ENCODE peak calls at places on chromosomes 13 and 19, in four cellular contexts. Y is AG04450; Z is CD8-positive, alpha-beta T cell; J is GM23338. Q is an unnamed sample.

GRCh38 chr13:44273991-44274810 is 99.4 kb upstream of the SERP2 start:
- DNase-seq in Y (peak; percentile 45), Z (peak; percentile 6), J (no peak), Q (no peak)

GRCh38 chr13:94300401-94300800 is 179.1 kb downstream of the DCT start:
- DNase-seq in Y (no peak), Z (no peak), J (no peak), Q (no peak)

GRCh38 chr19:31289381-31289880 is 59.8 kb downstream of the TSHZ3 start:
- DNase-seq in Y (no peak), Z (no peak), J (no peak), Q (peak; percentile 51)

GRCh38 chr13:67296511-67296910 is 66.4 kb upstream of the PCDH9 start:
- DNase-seq in Y (no peak), Z (no peak), J (no peak), Q (no peak)

GRCh38 chr19:1861599-1862031 is 1.8 kb downstream of the KLF16 start:
- DNase-seq in Y (no peak), Z (no peak), J (no peak), Q (no peak)

GRCh38 chr13:76216729-76217128 is 580.6 kb downstream of the LMO7 start:
- DNase-seq in Y (no peak), Z (no peak), J (no peak), Q (no peak)

GRCh38 chr13:39385621-39386231 is 217.3 kb downstream of the LHFPL6 start:
- DNase-seq in Y (no peak), Z (no peak), J (peak; percentile 96), Q (no peak)

GRCh38 chr19:2700660-2701360 is 1.7 kb downstream of the GNG7 start:
- DNase-seq in Y (no peak), Z (no peak), J (peak; percentile 53), Q (no peak)

GRCh38 chr19:19461671-19462622 is 53.4 kb downstream of the TSSK6 start:
- DNase-seq in Y (no peak), Z (no peak), J (peak; percentile 90), Q (peak; percentile 75)

GRCh38 chr19:1026189-1027019 is at the start of gene CNN2:
- DNase-seq in Y (no peak), Z (peak; percentile 63), J (peak; percentile 93), Q (peak; percentile 93)

GRCh38 chr19:57560049-57560491 is 407 bp upstream of the ZNF550 start:
- DNase-seq in Y (peak; percentile 16), Z (no peak), J (no peak), Q (no peak)
- H3K27ac ChIP-seq in Y (peak overlapping the region; percentile 81), Z (peak overlapping the region; percentile 70), J (no peak overlapping the region), Q (peak overlapping the region; percentile 51)

DNA sequence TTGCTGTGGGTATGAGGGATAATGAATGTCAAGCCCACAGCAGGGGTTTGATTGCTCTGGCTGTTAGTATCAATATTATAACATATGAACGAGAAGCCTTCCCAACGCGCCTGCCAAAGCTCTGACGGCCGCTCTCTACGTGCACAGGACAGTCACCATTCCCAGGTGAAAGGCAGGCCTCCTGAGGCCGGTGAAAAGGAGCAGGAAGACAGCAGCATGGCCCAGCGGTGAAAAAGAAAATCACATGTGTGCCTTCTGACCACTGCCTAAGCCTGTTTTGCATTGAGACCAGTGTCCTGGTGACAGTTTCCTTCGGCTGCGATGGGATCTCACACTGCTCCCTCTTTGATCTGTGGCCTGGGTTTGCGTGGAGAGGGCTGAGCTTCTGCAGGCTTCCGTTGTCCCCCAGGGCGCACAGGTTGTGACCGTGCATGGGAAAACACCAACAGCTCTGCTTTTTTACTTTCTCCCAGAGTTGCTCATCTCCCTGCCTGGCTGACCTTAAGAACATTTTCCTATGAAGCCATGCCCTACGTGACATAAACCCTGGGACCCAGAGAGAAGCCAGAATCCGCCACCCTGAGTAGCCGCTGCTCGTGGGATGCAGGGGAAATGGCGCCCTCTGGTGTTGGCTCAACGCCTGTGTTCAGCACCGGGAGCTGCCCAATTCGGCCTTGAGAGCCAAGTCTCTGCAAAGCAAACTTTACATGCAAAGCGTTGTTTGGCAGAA is 112.0 kb upstream of the GPR12 start:
- DNase-seq in Y (no peak), Z (peak; percentile 14), J (peak; percentile 91), Q (no peak)
- TF ChIP-seq CTCF in Y (peak; percentile 69), Z (peak; percentile 29), J (peak; percentile 96), Q (peak; percentile 57)

GRCh38 chr19:17081672-17082630 is 6.4 kb downstream of the MYO9B start:
- DNase-seq in Y (no peak), Z (no peak), J (no peak), Q (no peak)
- H3K27ac ChIP-seq in Y (no peak overlapping the region), Z (no peak overlapping the region), J (no peak overlapping the region), Q (peak overlapping the region; percentile 42)

GRCh38 chr13:41651413-41652068 is 194.2 kb downstream of the RGCC start:
- DNase-seq in Y (no peak), Z (no peak), J (no peak), Q (no peak)
- TF ChIP-seq CTCF in Y (no peak), Z (no peak), J (no peak), Q (no peak)

DNA sequence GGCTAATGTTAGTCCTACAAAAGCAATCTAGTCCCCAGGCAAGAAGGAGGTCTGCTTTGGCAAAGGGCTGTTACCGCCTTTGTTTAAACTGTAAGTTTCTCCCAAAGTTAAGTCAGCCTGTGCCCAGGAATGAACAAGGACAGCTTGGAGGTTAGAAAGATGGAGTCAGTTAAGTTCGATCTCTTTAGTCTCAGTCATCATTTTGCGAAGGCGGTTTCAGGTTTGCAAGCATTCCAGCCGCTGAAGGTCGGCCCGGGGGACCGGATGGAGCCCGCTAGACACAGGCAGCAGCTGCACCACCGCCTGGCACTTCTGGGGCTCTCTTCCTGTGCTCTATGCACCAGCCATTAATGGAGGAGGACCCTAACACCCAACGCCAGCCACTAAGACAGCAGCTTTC is 91.3 kb downstream of the STK24 start:
- DNase-seq in Y (no peak), Z (no peak), J (no peak), Q (no peak)
- H3K27ac ChIP-seq in Y (peak overlapping the region; percentile 92), Z (no peak overlapping the region), J (peak overlapping the region; percentile 92), Q (peak overlapping the region; percentile 77)

GRCh38 chr19:51800849-51801244 is 5.9 kb downstream of the FPR3 start:
- DNase-seq in Y (no peak), Z (no peak), J (no peak), Q (no peak)

GRCh38 chr19:51803965-51804364 is 9.0 kb downstream of the FPR3 start:
- DNase-seq in Y (no peak), Z (no peak), J (no peak), Q (no peak)

GRCh38 chr19:51799998-51800848 is 5.3 kb downstream of the FPR3 start:
- DNase-seq in Y (no peak), Z (no peak), J (no peak), Q (no peak)

GRCh38 chr19:51802775-51803174 is 7.8 kb downstream of the FPR3 start:
- DNase-seq in Y (no peak), Z (no peak), J (no peak), Q (no peak)

GRCh38 chr19:51803529-51803928 is 8.6 kb downstream of the FPR3 start:
- DNase-seq in Y (no peak), Z (no peak), J (peak; percentile 27), Q (no peak)
- TF ChIP-seq CTCF in Y (no peak), Z (no peak), J (no peak), Q (no peak)